ENCODE peak calls at places on chromosomes 6 and 20, in six cellular contexts. I is stimulated activated CD4-positive, alpha-beta T cell treated with anti-CD3 and anti-CD28 coated beads, Interleukin-15, amount 100 ng/mL, for 24 hours; Y is dorsolateral prefrontal cortex; C is anterior cingulate cortex; Q is natural killer cell; R is left cardiac atrium. Z is an unnamed sample.

GRCh38 chr6:44221291-44221960 is 2.0 kb upstream of the SLC29A1 start:
- DNase-seq in R (peak), Q (peak), C (peak), I (peak), Y (peak), Z (peak)

GRCh38 chr6:133983099-133983939 is 30.3 kb downstream of the TBPL1 start:
- DNase-seq in R (no peak), Q (no peak), I (peak), Y (no peak), C (no peak), Z (peak)

GRCh38 chr6:169933839-169934698 is 182.6 kb downstream of the ERMARD start:
- DNase-seq in Y (no peak), I (no peak), Q (no peak), C (no peak), R (peak), Z (no peak)

GRCh38 chr20:49349678-49350077 is 71.8 kb upstream of the ZNFX1 start:
- DNase-seq in R (peak), C (no peak), Y (peak), I (no peak), Q (no peak), Z (no peak)

GRCh38 chr6:111841822-111842221 is 31.4 kb downstream of the FYN start:
- DNase-seq in I (peak), R (no peak), C (no peak), Q (no peak), Y (no peak), Z (peak)

GRCh38 chr20:20215976-20216727 is 151.8 kb upstream of the INSM1 start:
- DNase-seq in Y (no peak), I (no peak), R (peak), C (no peak), Q (peak), Z (no peak)

GRCh38 chr20:11195899-11196558 is 522.2 kb upstream of the JAG1 start:
- DNase-seq in Q (no peak), R (peak), Y (no peak), C (no peak), I (no peak), Z (no peak)

GRCh38 chr6:69578366-69578890 is 218.4 kb downstream of the LMBRD1 start:
- DNase-seq in Q (no peak), R (no peak), I (no peak), C (no peak), Y (no peak), Z (no peak)